ENCODE peak calls at places on chromosome 17, in eight cellular contexts. Y is pancreas, N is left ventricle myocardium inferior, M is HL-60, B is OCI-LY7, V is mammary epithelial cell, Z is astrocyte of the spinal cord, S is spleen. G is an unnamed sample.

GRCh38 chr17:67566656-67567055 is 151.1 kb upstream of the NOL11 start:
- DNase-seq in Y (no peak), Z (no peak), S (no peak), N (no peak), B (no peak), M (no peak), V (peak), G (no peak)

GRCh38 chr17:50904522-50905459 is 38.6 kb upstream of the TOB1 start:
- DNase-seq in S (no peak), Z (peak), N (peak), B (peak), V (no peak), Y (peak), M (no peak), G (no peak)

GRCh38 chr17:29683481-29683880 is 60.8 kb upstream of the CORO6 start:
- DNase-seq in N (no peak), V (no peak), M (no peak), Y (no peak), B (no peak), S (no peak), Z (no peak), G (no peak)

GRCh38 chr17:1039511-1040215 is 42.7 kb downstream of the TIMM22 start:
- DNase-seq in Y (peak), Z (no peak), B (no peak), M (peak), V (no peak), N (peak), S (peak), G (peak)

GRCh38 chr17:68497885-68498319 is 14.3 kb upstream of the PRKAR1A start:
- DNase-seq in S (no peak), N (no peak), Z (no peak), Y (no peak), M (peak), V (no peak), B (peak), G (no peak)

GRCh38 chr17:81109957-81110356 is 55.4 kb upstream of the PVALEF start:
- DNase-seq in V (no peak), N (no peak), Y (no peak), M (no peak), Z (no peak), S (no peak), B (no peak), G (no peak)

GRCh38 chr17:40900819-40901356 is 15.8 kb upstream of the KRT20 start:
- DNase-seq in N (no peak), V (no peak), Z (no peak), Y (no peak), B (no peak), S (no peak), M (no peak), G (no peak)

GRCh38 chr17:49051269-49051668 is 54.1 kb downstream of the IGF2BP1 start:
- DNase-seq in Y (no peak), N (no peak), Z (no peak), B (no peak), V (no peak), S (no peak), M (no peak), G (no peak)

GRCh38 chr17:13576661-13577526 is 24.8 kb downstream of the HS3ST3A1 start:
- DNase-seq in V (no peak), S (no peak), Z (no peak), N (no peak), B (peak), Y (no peak), M (no peak), G (no peak)

GRCh38 chr17:76527430-76528111 is 9.9 kb downstream of the CYGB start:
- DNase-seq in N (peak), S (peak), M (no peak), Z (peak), B (peak), V (peak), Y (no peak), G (no peak)

GRCh38 chr17:77845541-77846225 is 112.8 kb upstream of the TNRC6C start:
- DNase-seq in N (peak), M (no peak), V (no peak), Y (no peak), S (peak), Z (no peak), B (no peak), G (no peak)

GRCh38 chr17:82350182-82351030 is 8.6 kb upstream of the TEX19 start:
- DNase-seq in M (peak), N (no peak), Z (no peak), Y (no peak), V (no peak), S (no peak), B (peak), G (no peak)

GRCh38 chr17:37744961-37745800 is at the start of gene HNF1B:
- DNase-seq in S (peak), N (no peak), M (no peak), B (no peak), V (no peak), Z (no peak), Y (peak), G (no peak)

GRCh38 chr17:2545393-2545792 is 33.7 kb upstream of the METTL16 start:
- DNase-seq in M (no peak), Z (no peak), N (peak), V (no peak), S (no peak), B (no peak), Y (no peak), G (no peak)

GRCh38 chr17:79801156-79802038 is 4.5 kb upstream of the CBX8 start:
- DNase-seq in N (no peak), V (peak), M (no peak), B (no peak), Z (peak), Y (no peak), S (no peak), G (no peak)

GRCh38 chr17:42122371-42123303 is at the start of gene HSPB9:
- DNase-seq in Y (peak), N (peak), V (no peak), S (no peak), Z (no peak), B (no peak), M (no peak), G (no peak)

GRCh38 chr17:57440522-57441269 is 184.4 kb downstream of the MSI2 start:
- DNase-seq in B (peak), V (peak), M (no peak), Z (peak), N (peak), Y (peak), S (peak), G (peak)

GRCh38 chr17:68460096-68460495 is 2.8 kb upstream of the WIPI1 start:
- DNase-seq in B (no peak), Z (no peak), N (no peak), Y (no peak), S (no peak), M (no peak), V (no peak), G (no peak)

GRCh38 chr17:72456026-72456569 is 335.3 kb downstream of the SOX9 start:
- DNase-seq in M (no peak), N (no peak), V (peak), Z (peak), B (no peak), S (peak), Y (no peak), G (no peak)

GRCh38 chr17:78041401-78042179 is 83.1 kb downstream of the TNRC6C start:
- DNase-seq in Y (no peak), B (no peak), S (no peak), V (no peak), M (no peak), N (no peak), Z (no peak), G (no peak)

GRCh38 chr17:56125830-56126819 is 27.1 kb upstream of the ANKFN1 start:
- DNase-seq in Y (peak), Z (peak), M (peak), B (peak), N (no peak), S (no peak), V (peak), G (peak)

GRCh38 chr17:28686296-28686695 is 24.3 kb downstream of the SUPT6H start:
- DNase-seq in S (no peak), V (no peak), N (no peak), B (no peak), M (no peak), Z (no peak), Y (no peak), G (no peak)

GRCh38 chr17:56592487-56593072 is 919 bp upstream of the NOG start:
- DNase-seq in N (peak), M (peak), V (peak), B (peak), S (peak), Z (peak), Y (peak), G (peak)

GRCh38 chr17:69335018-69335417 is 8.1 kb upstream of the ABCA5 start:
- DNase-seq in Z (peak), B (peak), V (peak), N (no peak), S (no peak), M (no peak), Y (no peak), G (no peak)

GRCh38 chr17:82477934-82478333 is 19.4 kb downstream of the NARF start:
- DNase-seq in Z (no peak), S (no peak), M (no peak), B (no peak), Y (no peak), V (no peak), N (no peak), G (no peak)

GRCh38 chr17:17164676-17165075 is 41.5 kb downstream of the PLD6 start:
- DNase-seq in V (no peak), Y (no peak), N (no peak), S (no peak), M (no peak), Z (no peak), B (no peak), G (no peak)

GRCh38 chr17:74754832-74755231 is 6.4 kb downstream of the NHERF1 start:
- DNase-seq in M (no peak), V (no peak), Z (no peak), Y (no peak), S (no peak), B (no peak), N (no peak), G (no peak)

GRCh38 chr17:9350083-9350482 is 225.5 kb downstream of the STX8 start:
- DNase-seq in S (no peak), Z (peak), M (no peak), B (no peak), N (no peak), Y (no peak), V (peak), G (no peak)

GRCh38 chr17:77909236-77909635 is 49.3 kb upstream of the TNRC6C start:
- DNase-seq in Y (no peak), B (no peak), N (peak), Z (no peak), S (peak), M (no peak), V (no peak), G (no peak)

GRCh38 chr17:31225831-31226230 is 71.2 kb downstream of the OMG start:
- DNase-seq in S (no peak), B (peak), V (no peak), N (no peak), Z (no peak), M (no peak), Y (no peak), G (no peak)

GRCh38 chr17:78458739-78459335 is 80.4 kb downstream of the PGS1 start:
- DNase-seq in Y (no peak), S (no peak), M (no peak), B (no peak), N (no peak), Z (no peak), V (no peak), G (no peak)

GRCh38 chr17:28946239-28946638 is 5.1 kb downstream of the PHF12 start:
- DNase-seq in N (no peak), Z (peak), M (no peak), B (no peak), Y (no peak), V (peak), S (no peak), G (no peak)

GRCh38 chr17:70780031-70780430 is 610.7 kb downstream of the KCNJ2 start:
- DNase-seq in S (no peak), B (no peak), V (no peak), M (no peak), Z (peak), Y (no peak), N (no peak), G (no peak)

GRCh38 chr17:48995871-48996695 is 1.1 kb upstream of the IGF2BP1 start:
- DNase-seq in S (no peak), V (no peak), Y (no peak), N (no peak), B (peak), Z (peak), M (peak), G (peak)

GRCh38 chr17:3773511-3773910 is 27.5 kb downstream of the ITGAE start:
- DNase-seq in V (peak), Y (no peak), N (no peak), B (no peak), S (peak), M (no peak), Z (peak), G (no peak)

GRCh38 chr17:57655564-57655963 is 89.5 kb downstream of the CCDC182 start:
- DNase-seq in S (no peak), M (no peak), B (no peak), Z (no peak), V (peak), N (no peak), Y (no peak), G (no peak)

GRCh38 chr17:74840989-74841666 is 18.6 kb downstream of the GRIN2C start:
- DNase-seq in Z (peak), Y (no peak), B (peak), V (peak), M (peak), N (peak), S (no peak), G (no peak)

GRCh38 chr17:41666336-41666680 is 22.4 kb upstream of the EIF1 start:
- DNase-seq in Y (peak), M (no peak), V (peak), S (peak), N (no peak), B (peak), Z (peak), G (no peak)

GRCh38 chr17:48543854-48544355 is 1.0 kb downstream of the HOXB2 start:
- DNase-seq in Y (no peak), Z (no peak), V (peak), S (no peak), M (no peak), N (peak), B (no peak), G (no peak)

DNA sequence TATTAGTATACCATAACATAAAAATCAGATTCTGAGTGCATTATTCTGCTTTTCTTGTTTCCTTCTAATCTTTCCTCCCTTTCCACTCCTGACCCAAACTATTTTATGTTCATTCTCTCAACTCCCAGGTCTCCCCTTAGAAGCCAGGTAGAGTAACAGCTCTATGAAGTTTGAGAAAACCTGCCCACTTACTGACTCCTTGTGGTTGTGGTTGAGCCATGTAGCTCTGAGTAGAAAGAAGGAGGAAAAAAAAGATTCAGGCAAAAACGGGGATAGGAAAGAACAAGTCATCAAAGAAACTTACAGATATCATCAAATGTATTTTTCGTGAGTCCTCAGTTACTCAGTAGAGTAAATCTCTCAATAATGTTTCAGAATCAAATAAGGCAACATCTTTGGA is 216.7 kb downstream of the PMP22 start:
- DNase-seq in N (no peak), Z (no peak), Y (no peak), B (no peak), V (peak), S (no peak), M (no peak), G (no peak)
- TF ChIP-seq CTCF in N (no peak), Z (peak), Y (no peak), B (no peak), V (no peak), S (no peak), M (no peak), G (no peak)

GRCh38 chr17:44356241-44356640 is 7.4 kb downstream of the FAM171A2 start:
- DNase-seq in N (no peak), B (no peak), S (no peak), V (no peak), Y (no peak), Z (no peak), M (no peak), G (no peak)
- TF ChIP-seq CTCF in N (no peak), B (no peak), S (no peak), V (no peak), Y (no peak), Z (no peak), M (no peak), G (no peak)

GRCh38 chr17:65544658-65545057 is 16.8 kb downstream of the AXIN2 start:
- DNase-seq in Y (no peak), V (no peak), B (no peak), S (peak), N (no peak), M (no peak), Z (no peak), G (no peak)

GRCh38 chr17:65545708-65546523 is 15.5 kb downstream of the AXIN2 start:
- DNase-seq in N (peak), S (peak), B (no peak), Z (no peak), M (no peak), V (no peak), Y (no peak), G (peak)

GRCh38 chr17:65547253-65547670 is 14.2 kb downstream of the AXIN2 start:
- DNase-seq in V (no peak), M (no peak), N (no peak), Y (peak), Z (peak), S (no peak), B (no peak), G (no peak)

GRCh38 chr17:65548570-65548969 is 12.9 kb downstream of the AXIN2 start:
- DNase-seq in B (no peak), S (peak), N (no peak), M (no peak), Y (no peak), Z (no peak), V (no peak), G (no peak)

GRCh38 chr17:65546579-65546978 is 14.9 kb downstream of the AXIN2 start:
- DNase-seq in M (no peak), N (no peak), S (no peak), Y (no peak), B (no peak), Z (no peak), V (no peak), G (no peak)
- TF ChIP-seq CTCF in M (no peak), N (no peak), S (no peak), Y (no peak), B (no peak), Z (no peak), V (no peak), G (no peak)

GRCh38 chr17:19671433-19671832 is 22.9 kb downstream of the ALDH3A2 start:
- DNase-seq in V (no peak), Z (no peak), Y (no peak), B (no peak), M (no peak), S (no peak), N (no peak), G (no peak)
- TF ChIP-seq CTCF in V (no peak), Z (no peak), Y (no peak), B (no peak), M (no peak), S (no peak), N (no peak), G (no peak)